ENCODE peak calls at places on chromosomes 11 and 22, in nine cellular contexts. One of them, this sample, is unnamed.

GRCh38 chr22:17446704-17447103 is 77.4 kb downstream of the CECR2 start:
- DNase-seq in sigmoid colon: no peak
- DNase-seq in right cardiac atrium: no peak
- DNase-seq in cardiac muscle cell: no peak
- DNase-seq in upper lobe of right lung: no peak
- DNase-seq in mammary epithelial cell: no peak
- DNase-seq in naive thymus-derived CD4-positive, alpha-beta T cell: no peak
- DNase-seq in Panc1: no peak
- DNase-seq in heart left ventricle: no peak
- DNase-seq in this sample: no peak

GRCh38 chr11:119148855-119149370 is at the start of gene ABCG4:
- DNase-seq in cardiac muscle cell: no peak
- DNase-seq in upper lobe of right lung: no peak
- DNase-seq in naive thymus-derived CD4-positive, alpha-beta T cell: peak; percentile 16
- DNase-seq in Panc1: no peak
- DNase-seq in mammary epithelial cell: no peak
- DNase-seq in sigmoid colon: no peak
- DNase-seq in heart left ventricle: no peak
- DNase-seq in right cardiac atrium: peak; percentile 70
- DNase-seq in this sample: peak; percentile 76

GRCh38 chr11:88827018-88827676 is 238.6 kb downstream of the GRM5 start:
- DNase-seq in sigmoid colon: no peak
- DNase-seq in naive thymus-derived CD4-positive, alpha-beta T cell: no peak
- DNase-seq in cardiac muscle cell: no peak
- DNase-seq in upper lobe of right lung: no peak
- DNase-seq in right cardiac atrium: no peak
- DNase-seq in mammary epithelial cell: no peak
- DNase-seq in Panc1: peak; percentile 12
- DNase-seq in heart left ventricle: no peak
- DNase-seq in this sample: no peak

GRCh38 chr22:23204541-23205157 is 24.3 kb downstream of the BCR start:
- DNase-seq in right cardiac atrium: peak; percentile 93
- DNase-seq in mammary epithelial cell: no peak
- DNase-seq in heart left ventricle: peak; percentile 83
- DNase-seq in Panc1: no peak
- DNase-seq in sigmoid colon: peak; percentile 79
- DNase-seq in cardiac muscle cell: no peak
- DNase-seq in naive thymus-derived CD4-positive, alpha-beta T cell: no peak
- DNase-seq in upper lobe of right lung: peak; percentile 77
- DNase-seq in this sample: peak; percentile 92

GRCh38 chr11:115920841-115921480 is 416.7 kb upstream of the CADM1 start:
- DNase-seq in sigmoid colon: no peak
- DNase-seq in naive thymus-derived CD4-positive, alpha-beta T cell: no peak
- DNase-seq in right cardiac atrium: no peak
- DNase-seq in mammary epithelial cell: no peak
- DNase-seq in Panc1: no peak
- DNase-seq in cardiac muscle cell: no peak
- DNase-seq in heart left ventricle: no peak
- DNase-seq in upper lobe of right lung: no peak
- DNase-seq in this sample: peak; percentile 59

GRCh38 chr11:80136991-80137390 is 696.2 kb upstream of the TENM4 start:
- DNase-seq in Panc1: no peak
- DNase-seq in cardiac muscle cell: peak; percentile 49
- DNase-seq in right cardiac atrium: no peak
- DNase-seq in heart left ventricle: no peak
- DNase-seq in upper lobe of right lung: no peak
- DNase-seq in naive thymus-derived CD4-positive, alpha-beta T cell: no peak
- DNase-seq in sigmoid colon: no peak
- DNase-seq in mammary epithelial cell: no peak
- DNase-seq in this sample: no peak

GRCh38 chr11:116478205-116478604 is 294.6 kb downstream of the BUD13 start:
- DNase-seq in right cardiac atrium: no peak
- DNase-seq in cardiac muscle cell: no peak
- DNase-seq in upper lobe of right lung: no peak
- DNase-seq in mammary epithelial cell: no peak
- DNase-seq in sigmoid colon: no peak
- DNase-seq in heart left ventricle: no peak
- DNase-seq in naive thymus-derived CD4-positive, alpha-beta T cell: no peak
- DNase-seq in Panc1: no peak
- DNase-seq in this sample: no peak

GRCh38 chr11:100630898-100631297 is 56.2 kb upstream of the ARHGAP42 start:
- DNase-seq in mammary epithelial cell: no peak
- DNase-seq in heart left ventricle: no peak
- DNase-seq in naive thymus-derived CD4-positive, alpha-beta T cell: no peak
- DNase-seq in upper lobe of right lung: no peak
- DNase-seq in right cardiac atrium: no peak
- DNase-seq in sigmoid colon: no peak
- DNase-seq in Panc1: no peak
- DNase-seq in cardiac muscle cell: no peak
- DNase-seq in this sample: no peak

GRCh38 chr22:23066200-23067022 is 3.9 kb upstream of the GNAZ start:
- DNase-seq in heart left ventricle: peak; percentile 4
- DNase-seq in cardiac muscle cell: no peak
- DNase-seq in naive thymus-derived CD4-positive, alpha-beta T cell: no peak
- DNase-seq in upper lobe of right lung: peak; percentile 42
- DNase-seq in right cardiac atrium: no peak
- DNase-seq in sigmoid colon: peak; percentile 28
- DNase-seq in Panc1: no peak
- DNase-seq in mammary epithelial cell: no peak
- DNase-seq in this sample: peak; percentile 33

GRCh38 chr11:104830080-104830479 is 68.2 kb downstream of the CASP12 start:
- DNase-seq in heart left ventricle: no peak
- DNase-seq in naive thymus-derived CD4-positive, alpha-beta T cell: no peak
- DNase-seq in mammary epithelial cell: peak; percentile 58
- DNase-seq in Panc1: no peak
- DNase-seq in sigmoid colon: no peak
- DNase-seq in cardiac muscle cell: peak; percentile 76
- DNase-seq in upper lobe of right lung: no peak
- DNase-seq in right cardiac atrium: no peak
- DNase-seq in this sample: no peak

GRCh38 chr11:31817621-31818493 is 6.7 kb upstream of the PAX6 start:
- DNase-seq in sigmoid colon: no peak
- DNase-seq in naive thymus-derived CD4-positive, alpha-beta T cell: no peak
- DNase-seq in cardiac muscle cell: no peak
- DNase-seq in right cardiac atrium: peak; percentile 49
- DNase-seq in heart left ventricle: no peak
- DNase-seq in Panc1: no peak
- DNase-seq in upper lobe of right lung: no peak
- DNase-seq in mammary epithelial cell: no peak
- DNase-seq in this sample: peak; percentile 69

DNA sequence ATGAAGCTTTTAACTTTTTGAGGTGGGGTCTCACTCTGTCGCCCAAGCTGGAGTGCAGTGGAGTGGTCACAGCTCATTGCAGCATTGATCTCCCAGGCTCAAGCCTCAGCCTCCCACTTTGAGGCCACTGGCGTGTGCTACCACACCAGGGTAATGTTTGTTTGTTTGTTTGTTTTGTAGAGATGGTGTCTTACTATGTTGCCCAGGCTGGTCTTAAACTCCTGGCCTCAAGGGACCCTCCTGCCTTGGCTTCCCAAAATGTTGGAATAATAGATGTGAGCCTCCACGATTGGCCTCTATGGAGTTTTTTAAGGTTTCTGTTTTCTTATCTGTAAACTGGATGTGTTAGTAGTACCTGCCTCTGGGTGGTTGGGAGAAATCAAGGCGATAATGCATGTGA is 41.4 kb downstream of the MED15 start:
- DNase-seq in Panc1: no peak
- DNase-seq in right cardiac atrium: no peak
- DNase-seq in cardiac muscle cell: no peak
- DNase-seq in upper lobe of right lung: no peak
- DNase-seq in naive thymus-derived CD4-positive, alpha-beta T cell: no peak
- DNase-seq in sigmoid colon: peak; percentile 21
- DNase-seq in mammary epithelial cell: no peak
- DNase-seq in heart left ventricle: no peak
- DNase-seq in this sample: no peak
- H3K4me1 ChIP-seq in Panc1: peaks cover 8% of the 10 kb centered on the region
- H3K4me1 ChIP-seq in right cardiac atrium: peaks cover 32% of the 10 kb centered on the region
- H3K4me1 ChIP-seq in cardiac muscle cell: peaks cover 38% of the 10 kb centered on the region
- H3K4me1 ChIP-seq in upper lobe of right lung: peaks cover 48% of the 10 kb centered on the region
- H3K4me1 ChIP-seq in naive thymus-derived CD4-positive, alpha-beta T cell: peaks cover 91% of the 10 kb centered on the region
- H3K4me1 ChIP-seq in sigmoid colon: peaks cover 59% of the 10 kb centered on the region
- H3K4me1 ChIP-seq in mammary epithelial cell: peaks cover 33% of the 10 kb centered on the region
- H3K4me1 ChIP-seq in heart left ventricle: peaks cover 25% of the 10 kb centered on the region
- H3K4me1 ChIP-seq in this sample: peaks cover 28% of the 10 kb centered on the region

DNA sequence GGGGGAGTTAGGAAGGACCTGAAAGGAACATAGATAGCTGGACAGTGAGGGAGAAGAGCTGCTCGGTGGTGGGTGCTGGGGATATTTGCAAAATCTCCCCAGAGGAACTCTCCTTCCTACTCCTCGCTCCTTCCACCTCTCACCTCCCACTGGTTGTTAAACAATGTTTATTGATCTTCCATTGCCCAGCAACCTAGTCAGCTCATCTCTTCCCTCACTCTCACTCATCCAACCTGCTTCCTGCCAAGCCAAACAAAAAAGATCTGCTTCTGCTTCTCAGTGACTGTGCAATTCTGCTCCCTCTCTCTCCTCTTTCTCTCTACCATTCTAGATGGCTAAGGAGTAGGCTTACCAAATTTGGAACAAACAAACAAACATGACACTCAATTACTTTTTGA is 115.0 kb downstream of the SLC1A2 start:
- DNase-seq in Panc1: no peak
- DNase-seq in cardiac muscle cell: peak; percentile 57
- DNase-seq in heart left ventricle: no peak
- DNase-seq in upper lobe of right lung: no peak
- DNase-seq in naive thymus-derived CD4-positive, alpha-beta T cell: peak; percentile 17
- DNase-seq in mammary epithelial cell: peak; percentile 42
- DNase-seq in right cardiac atrium: no peak
- DNase-seq in sigmoid colon: no peak
- DNase-seq in this sample: no peak
- H3K4me1 ChIP-seq in Panc1: peaks cover 5% of the 10 kb centered on the region
- H3K4me1 ChIP-seq in cardiac muscle cell: no peaks in the 10 kb centered on the region
- H3K4me1 ChIP-seq in heart left ventricle: no peaks in the 10 kb centered on the region
- H3K4me1 ChIP-seq in upper lobe of right lung: peaks cover 25% of the 10 kb centered on the region
- H3K4me1 ChIP-seq in naive thymus-derived CD4-positive, alpha-beta T cell: peaks cover 14% of the 10 kb centered on the region
- H3K4me1 ChIP-seq in mammary epithelial cell: no peaks in the 10 kb centered on the region
- H3K4me1 ChIP-seq in right cardiac atrium: no peaks in the 10 kb centered on the region
- H3K4me1 ChIP-seq in sigmoid colon: peaks cover 23% of the 10 kb centered on the region
- H3K4me1 ChIP-seq in this sample: no peaks in the 10 kb centered on the region

DNA sequence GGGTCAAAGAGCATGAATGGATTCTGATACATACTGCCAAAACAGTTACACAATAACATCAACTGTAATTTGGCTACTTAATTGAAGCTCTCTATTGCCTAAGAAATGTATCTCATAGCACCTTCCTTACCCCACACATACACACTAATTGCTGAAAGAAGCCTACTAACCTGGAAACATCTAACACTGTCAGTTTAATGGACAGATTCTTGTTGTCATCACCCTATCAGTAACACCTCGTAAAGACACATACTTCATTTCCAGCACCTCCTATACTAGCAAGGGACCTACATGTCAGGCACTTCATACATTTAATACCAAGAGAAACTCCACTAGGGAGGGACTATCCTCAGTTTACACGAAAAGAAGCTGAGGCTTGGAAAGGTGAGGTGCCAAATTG is 9.9 kb downstream of the NAP1L4 start:
- DNase-seq in Panc1: no peak
- DNase-seq in sigmoid colon: no peak
- DNase-seq in right cardiac atrium: no peak
- DNase-seq in cardiac muscle cell: no peak
- DNase-seq in heart left ventricle: no peak
- DNase-seq in naive thymus-derived CD4-positive, alpha-beta T cell: no peak
- DNase-seq in mammary epithelial cell: no peak
- DNase-seq in upper lobe of right lung: no peak
- DNase-seq in this sample: no peak
- H3K4me1 ChIP-seq in Panc1: peaks cover 37% of the 10 kb centered on the region
- H3K4me1 ChIP-seq in sigmoid colon: peaks cover 33% of the 10 kb centered on the region
- H3K4me1 ChIP-seq in right cardiac atrium: peaks cover 13% of the 10 kb centered on the region
- H3K4me1 ChIP-seq in cardiac muscle cell: peaks cover 9% of the 10 kb centered on the region
- H3K4me1 ChIP-seq in heart left ventricle: peaks cover 13% of the 10 kb centered on the region
- H3K4me1 ChIP-seq in naive thymus-derived CD4-positive, alpha-beta T cell: peaks cover 44% of the 10 kb centered on the region
- H3K4me1 ChIP-seq in mammary epithelial cell: peaks cover 21% of the 10 kb centered on the region
- H3K4me1 ChIP-seq in upper lobe of right lung: peaks cover 12% of the 10 kb centered on the region
- H3K4me1 ChIP-seq in this sample: peaks cover 8% of the 10 kb centered on the region

GRCh38 chr11:65308281-65308891 is 6.3 kb upstream of the CDC42EP2 start:
- DNase-seq in mammary epithelial cell: no peak
- DNase-seq in sigmoid colon: no peak
- DNase-seq in upper lobe of right lung: peak; percentile 73
- DNase-seq in cardiac muscle cell: peak; percentile 72
- DNase-seq in Panc1: no peak
- DNase-seq in naive thymus-derived CD4-positive, alpha-beta T cell: no peak
- DNase-seq in heart left ventricle: peak; percentile 56
- DNase-seq in right cardiac atrium: peak; percentile 78
- DNase-seq in this sample: peak; percentile 82
- H3K4me1 ChIP-seq in mammary epithelial cell: no peaks in the 10 kb centered on the region
- H3K4me1 ChIP-seq in sigmoid colon: peaks cover 69% of the 10 kb centered on the region
- H3K4me1 ChIP-seq in upper lobe of right lung: peaks cover 31% of the 10 kb centered on the region
- H3K4me1 ChIP-seq in cardiac muscle cell: no peaks in the 10 kb centered on the region
- H3K4me1 ChIP-seq in Panc1: peaks cover 5% of the 10 kb centered on the region
- H3K4me1 ChIP-seq in naive thymus-derived CD4-positive, alpha-beta T cell: no peaks in the 10 kb centered on the region
- H3K4me1 ChIP-seq in heart left ventricle: peaks cover 13% of the 10 kb centered on the region
- H3K4me1 ChIP-seq in right cardiac atrium: peaks cover 13% of the 10 kb centered on the region
- H3K4me1 ChIP-seq in this sample: no peaks in the 10 kb centered on the region

DNA sequence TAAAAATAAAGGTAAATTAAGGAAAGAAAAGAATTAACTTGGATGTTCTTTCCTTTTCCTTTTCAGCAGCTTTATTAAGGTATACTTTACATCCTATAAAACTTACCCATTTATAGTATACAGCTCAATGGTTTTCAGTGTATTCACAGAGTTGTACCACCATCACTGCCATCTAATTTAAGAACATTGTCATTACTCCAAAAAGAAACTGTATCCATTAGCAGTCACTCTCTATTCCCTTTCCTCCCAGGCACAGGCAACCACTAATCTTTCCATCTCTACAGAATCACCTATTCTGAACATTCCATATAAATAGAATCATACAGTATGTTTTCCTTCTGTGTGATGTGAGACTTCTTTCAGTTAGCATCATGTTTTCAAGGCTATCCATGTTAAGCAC is 38.9 kb upstream of the TNRC6B start:
- DNase-seq in Panc1: no peak
- DNase-seq in cardiac muscle cell: no peak
- DNase-seq in upper lobe of right lung: no peak
- DNase-seq in sigmoid colon: no peak
- DNase-seq in naive thymus-derived CD4-positive, alpha-beta T cell: no peak
- DNase-seq in heart left ventricle: no peak
- DNase-seq in mammary epithelial cell: no peak
- DNase-seq in right cardiac atrium: no peak
- DNase-seq in this sample: no peak
- H3K4me1 ChIP-seq in Panc1: no peaks in the 10 kb centered on the region
- H3K4me1 ChIP-seq in cardiac muscle cell: no peaks in the 10 kb centered on the region
- H3K4me1 ChIP-seq in upper lobe of right lung: no peaks in the 10 kb centered on the region
- H3K4me1 ChIP-seq in sigmoid colon: no peaks in the 10 kb centered on the region
- H3K4me1 ChIP-seq in naive thymus-derived CD4-positive, alpha-beta T cell: no peaks in the 10 kb centered on the region
- H3K4me1 ChIP-seq in heart left ventricle: no peaks in the 10 kb centered on the region
- H3K4me1 ChIP-seq in mammary epithelial cell: no peaks in the 10 kb centered on the region
- H3K4me1 ChIP-seq in right cardiac atrium: no peaks in the 10 kb centered on the region
- H3K4me1 ChIP-seq in this sample: no peaks in the 10 kb centered on the region

GRCh38 chr11:123460006-123460700 is 30.1 kb downstream of the GRAMD1B start:
- DNase-seq in naive thymus-derived CD4-positive, alpha-beta T cell: no peak
- DNase-seq in heart left ventricle: no peak
- DNase-seq in sigmoid colon: no peak
- DNase-seq in Panc1: no peak
- DNase-seq in mammary epithelial cell: no peak
- DNase-seq in cardiac muscle cell: no peak
- DNase-seq in upper lobe of right lung: no peak
- DNase-seq in right cardiac atrium: no peak
- DNase-seq in this sample: no peak
- H3K4me1 ChIP-seq in naive thymus-derived CD4-positive, alpha-beta T cell: peaks cover 4% of the 10 kb centered on the region
- H3K4me1 ChIP-seq in heart left ventricle: peaks cover 7% of the 10 kb centered on the region
- H3K4me1 ChIP-seq in sigmoid colon: no peaks in the 10 kb centered on the region
- H3K4me1 ChIP-seq in Panc1: no peaks in the 10 kb centered on the region
- H3K4me1 ChIP-seq in mammary epithelial cell: no peaks in the 10 kb centered on the region
- H3K4me1 ChIP-seq in cardiac muscle cell: peaks cover 27% of the 10 kb centered on the region
- H3K4me1 ChIP-seq in upper lobe of right lung: no peaks in the 10 kb centered on the region
- H3K4me1 ChIP-seq in right cardiac atrium: peaks cover 4% of the 10 kb centered on the region
- H3K4me1 ChIP-seq in this sample: peaks cover 12% of the 10 kb centered on the region